ENCODE peak calls at places on chromosomes 11 and 22, in four cellular contexts. Q is fibroblast of lung, I is brain microvascular endothelial cell, A is pancreas. J is an unnamed sample.

GRCh38 chr22:43883012-43883661 is 8.7 kb downstream of the PNPLA5 start:
- DNase-seq in A (peak), Q (peak), I (peak), J (peak)

GRCh38 chr22:20080445-20080775 is 369 bp downstream of the DGCR8 start:
- DNase-seq in A (peak), Q (peak), I (peak), J (no peak)

GRCh38 chr22:40484906-40485660 is 114.7 kb downstream of the SGSM3 start:
- DNase-seq in I (no peak), Q (peak), A (no peak), J (no peak)

GRCh38 chr11:47399860-47400812 is 8.3 kb upstream of the SLC39A13 start:
- DNase-seq in Q (no peak), A (no peak), I (no peak), J (no peak)

GRCh38 chr22:49305215-49305965 is 522.3 kb downstream of the BRD1 start:
- DNase-seq in I (no peak), Q (no peak), A (peak), J (no peak)

GRCh38 chr11:126328938-126329643 is 25.2 kb downstream of the DCPS start:
- DNase-seq in A (no peak), Q (no peak), I (no peak), J (no peak)

GRCh38 chr11:71282581-71283351 is 30.4 kb upstream of the SHANK2 start:
- DNase-seq in I (no peak), A (peak), Q (no peak), J (no peak)

GRCh38 chr22:38706101-38706884 is 549 bp downstream of the GTPBP1 start:
- DNase-seq in Q (peak), I (no peak), A (peak), J (no peak)

GRCh38 chr22:20013382-20013871 is 3.2 kb downstream of the ARVCF start:
- DNase-seq in Q (peak), I (peak), A (no peak), J (no peak)

GRCh38 chr11:117876049-117876340 is 463 bp downstream of the FXYD6 start:
- DNase-seq in A (no peak), Q (no peak), I (no peak), J (no peak)

GRCh38 chr11:45089251-45089650 is 57.2 kb upstream of the PRDM11 start:
- DNase-seq in I (peak), A (peak), Q (peak), J (no peak)

GRCh38 chr11:23151819-23152218 is 291.5 kb upstream of the CCDC179 start:
- DNase-seq in Q (no peak), I (peak), A (no peak), J (no peak)

GRCh38 chr11:103013426-103013825 is 57.9 kb upstream of the MMP13 start:
- DNase-seq in Q (no peak), A (no peak), I (no peak), J (no peak)

GRCh38 chr11:14358729-14359439 is at the start of gene RRAS2:
- DNase-seq in Q (peak), I (peak), A (peak), J (no peak)

GRCh38 chr11:113034591-113034990 is 73.4 kb downstream of the NCAM1 start:
- DNase-seq in Q (peak), A (no peak), I (no peak), J (no peak)

GRCh38 chr11:43870981-43871550 is 9.6 kb upstream of the ALKBH3 start:
- DNase-seq in I (no peak), Q (no peak), A (no peak), J (no peak)

GRCh38 chr22:47596176-47596690 is 833.8 kb downstream of the TBC1D22A start:
- DNase-seq in A (no peak), Q (no peak), I (no peak), J (no peak)

GRCh38 chr11:102420547-102420946 is 32.0 kb downstream of the TMEM123 start:
- DNase-seq in Q (no peak), I (no peak), A (no peak), J (no peak)

GRCh38 chr22:49464024-49464423 is 363.6 kb downstream of the BRD1 start:
- DNase-seq in A (no peak), I (no peak), Q (no peak), J (no peak)

GRCh38 chr11:14520902-14521151 is 641 bp upstream of the PSMA1 start:
- DNase-seq in A (no peak), Q (no peak), I (no peak), J (no peak)

GRCh38 chr22:45200862-45201511 is 37.3 kb downstream of the NUP50 start:
- DNase-seq in I (peak), A (no peak), Q (peak), J (no peak)

GRCh38 chr11:27701262-27702105 is 1.2 kb upstream of the BDNF start:
- DNase-seq in I (peak), A (no peak), Q (peak), J (no peak)

GRCh38 chr22:46377566-46378498 is 42.3 kb downstream of the TRMU start:
- DNase-seq in I (no peak), Q (peak), A (peak), J (no peak)

GRCh38 chr22:49395617-49396016 is 432.1 kb downstream of the BRD1 start:
- DNase-seq in A (no peak), I (no peak), Q (no peak), J (no peak)

GRCh38 chr11:10401275-10401674 is 53.8 kb upstream of the AMPD3 start:
- DNase-seq in A (no peak), I (no peak), Q (no peak), J (no peak)

GRCh38 chr11:10658621-10659338 is 34.8 kb downstream of the IRAG1 start:
- DNase-seq in Q (peak), A (no peak), I (no peak), J (no peak)

GRCh38 chr11:59659981-59660380 is 8.9 kb downstream of the PATL1 start:
- DNase-seq in A (no peak), Q (no peak), I (no peak), J (no peak)

GRCh38 chr11:45859661-45860140 is 12.4 kb downstream of the CRY2 start:
- DNase-seq in Q (peak), A (peak), I (peak), J (peak)

GRCh38 chr11:61778357-61778886 is 14.0 kb downstream of the TMEM258 start:
- DNase-seq in A (no peak), Q (no peak), I (no peak), J (no peak)

DNA sequence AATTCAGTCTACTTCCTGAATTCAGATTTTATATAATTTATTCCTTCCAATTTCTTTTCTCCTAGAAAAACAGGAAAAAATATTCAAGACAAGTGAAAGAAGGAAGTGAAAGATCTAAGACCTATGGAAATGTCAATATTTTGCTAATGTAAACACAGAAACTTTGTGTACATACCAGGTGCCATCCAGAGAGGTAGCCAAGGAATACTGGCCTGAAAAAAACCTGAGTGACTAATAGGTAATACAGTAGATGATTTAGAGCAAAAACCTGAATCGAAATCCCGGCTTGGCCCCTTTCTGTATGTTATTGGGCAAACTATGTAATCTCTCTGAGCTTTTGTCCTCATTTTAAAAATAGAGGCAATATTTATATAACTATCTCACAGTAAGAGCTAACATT is 59.2 kb upstream of the FSHB start:
- DNase-seq in Q (no peak), A (no peak), I (no peak), J (no peak)
- H3K27ac ChIP-seq in Q (no peak), A (no peak), I (no peak), J (no peak)

DNA sequence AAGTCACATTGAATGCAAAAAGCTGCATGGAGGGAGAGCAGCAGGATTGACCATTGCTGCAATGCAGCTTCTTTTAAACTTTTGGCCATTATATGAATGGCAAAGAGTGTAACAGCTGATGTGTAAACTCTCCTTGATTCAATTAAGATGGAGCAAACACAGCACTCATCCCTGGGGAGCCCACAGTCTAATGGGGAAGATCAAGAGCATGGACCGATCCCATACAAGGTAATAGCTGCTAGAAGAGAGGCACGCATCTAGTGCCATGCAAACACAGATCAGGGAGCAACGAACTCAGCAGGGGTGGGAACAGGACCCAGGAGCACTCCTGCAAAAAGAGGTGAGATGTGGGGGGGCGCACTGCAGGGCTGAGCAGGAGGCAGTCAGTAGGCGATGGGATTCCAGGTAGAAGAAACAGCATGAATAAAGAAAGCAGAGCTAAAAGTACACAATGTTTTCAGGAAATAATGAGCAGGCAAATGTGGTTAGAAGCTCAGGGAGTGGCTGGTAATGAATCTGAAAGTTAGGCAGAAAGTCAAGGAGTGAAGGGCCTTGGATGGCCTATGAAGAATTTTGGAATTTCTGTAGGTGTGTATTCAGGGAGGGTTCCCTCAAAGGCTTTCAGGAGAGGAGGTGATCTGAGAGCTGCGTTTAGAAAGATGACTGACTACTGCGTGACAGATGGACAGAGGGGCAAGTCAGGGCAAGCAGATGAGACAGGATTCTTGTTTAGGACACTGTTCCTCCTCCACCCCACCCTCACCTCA is 17.2 kb upstream of the BMAL1 start:
- DNase-seq in I (no peak), A (no peak), Q (peak), J (peak)
- H3K27ac ChIP-seq in I (no peak), A (no peak), Q (peak), J (peak)

DNA sequence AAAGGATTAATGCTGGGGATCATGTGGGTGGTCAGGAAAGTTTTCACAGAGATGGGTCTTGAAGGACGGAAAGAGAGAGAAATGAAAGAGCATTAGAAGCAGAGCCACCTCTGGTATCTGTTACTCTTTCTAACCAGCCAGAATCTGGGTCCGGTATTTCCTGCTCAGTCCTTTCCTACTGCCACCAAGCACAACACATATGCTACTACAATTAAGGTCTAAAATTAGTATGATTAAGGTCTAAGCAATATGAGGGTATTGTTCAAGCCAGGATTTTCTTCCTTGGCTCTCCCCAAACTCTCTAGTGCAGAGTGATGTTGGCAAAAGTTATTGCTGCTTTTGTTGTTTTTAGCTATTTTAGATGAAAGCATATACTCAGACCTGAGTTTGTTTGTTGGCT is 59.2 kb upstream of the EED start:
- DNase-seq in A (no peak), Q (no peak), I (no peak), J (no peak)
- H3K27ac ChIP-seq in A (no peak), Q (no peak), I (no peak), J (no peak)

GRCh38 chr11:16195659-16196058 is 160.7 kb downstream of the SOX6 start:
- DNase-seq in I (peak), A (no peak), Q (peak), J (no peak)

GRCh38 chr11:16194566-16194965 is 161.8 kb downstream of the SOX6 start:
- DNase-seq in I (no peak), Q (peak), A (no peak), J (no peak)

GRCh38 chr11:16191212-16191851 is 165.0 kb downstream of the SOX6 start:
- DNase-seq in A (no peak), Q (no peak), I (no peak), J (no peak)

GRCh38 chr11:16191852-16192240 is 164.5 kb downstream of the SOX6 start:
- DNase-seq in I (no peak), A (no peak), Q (no peak), J (no peak)

GRCh38 chr11:16193897-16194381 is 162.4 kb downstream of the SOX6 start:
- DNase-seq in A (no peak), Q (peak), I (no peak), J (no peak)
- H3K27ac ChIP-seq in A (no peak), Q (no peak), I (no peak), J (no peak)

GRCh38 chr11:65555693-65556231 is 2.4 kb downstream of the LTBP3 start:
- DNase-seq in I (peak), Q (peak), A (no peak), J (no peak)
- H3K27ac ChIP-seq in I (peak), Q (peak), A (no peak), J (no peak)

DNA sequence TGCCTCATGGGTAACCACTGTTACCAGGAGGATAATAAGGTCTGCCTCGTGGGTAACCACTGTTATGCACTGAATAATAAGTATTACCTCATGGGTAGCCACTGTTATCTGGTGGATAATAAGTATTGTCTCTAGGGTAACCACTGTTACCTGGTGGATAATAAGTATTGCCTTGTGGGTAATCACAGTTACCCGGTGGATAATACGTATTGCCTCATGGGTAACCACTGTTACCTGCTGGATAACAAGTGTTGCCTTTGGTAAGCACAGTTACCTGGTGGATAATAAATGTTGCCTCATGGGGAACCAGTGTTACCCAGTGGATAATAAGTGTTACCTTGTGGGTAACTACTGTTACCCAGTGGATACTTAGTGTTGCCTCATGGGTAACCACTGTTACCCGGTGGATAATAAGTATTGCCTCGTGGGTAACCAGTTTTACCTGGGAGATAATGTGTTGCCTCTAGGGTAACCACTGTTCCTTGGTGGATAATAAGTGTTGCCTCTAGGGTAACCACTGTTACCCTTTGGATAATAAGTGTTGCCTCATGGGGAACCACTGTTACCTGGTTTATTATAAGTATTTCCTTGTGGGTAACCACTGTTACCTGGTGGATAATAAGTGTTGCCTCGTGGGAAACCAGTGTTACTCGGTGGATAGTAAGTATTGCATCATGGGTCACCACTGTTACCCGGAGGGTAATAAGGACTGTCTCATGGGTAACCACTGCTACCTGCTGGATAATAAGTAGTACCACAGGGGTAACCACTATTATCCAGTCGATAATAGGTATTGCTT is 10.6 kb upstream of the NXPE4 start:
- DNase-seq in Q (no peak), I (no peak), A (no peak), J (no peak)
- H3K27ac ChIP-seq in Q (no peak), I (no peak), A (no peak), J (no peak)

J was measured in epithelial cell of prostate.